ENCODE peak calls at places on chromosomes 2 and 18, in six cellular contexts. L, Y, X, G, R and N are unnamed samples.

GRCh38 chr2:107808986-107809385 is 17.7 kb upstream of the RGPD4 start:
- DNase-seq in L (no peak), Y (no peak), X (peak), G (peak), R (peak), N (no peak)

GRCh38 chr18:55900380-55900779 is 312.4 kb upstream of the TCF4 start:
- DNase-seq in L (no peak), Y (no peak), X (peak), G (no peak), R (no peak), N (no peak)

GRCh38 chr2:71928734-71929481 is 218.8 kb downstream of the CYP26B1 start:
- DNase-seq in L (no peak), Y (peak), X (no peak), G (no peak), R (no peak), N (no peak)

GRCh38 chr18:75455249-75456183 is 28.0 kb upstream of the SMIM21 start:
- DNase-seq in L (no peak), Y (peak), X (peak), G (peak), R (no peak), N (no peak)

GRCh38 chr2:212990697-212991096 is 160.7 kb downstream of the IKZF2 start:
- DNase-seq in L (no peak), Y (no peak), X (peak), G (no peak), R (no peak), N (no peak)

GRCh38 chr2:2564300-2565085 is 233.4 kb upstream of the MYT1L start:
- DNase-seq in L (no peak), Y (no peak), X (no peak), G (no peak), R (no peak), N (no peak)

GRCh38 chr2:207163053-207163814 is 2.5 kb downstream of the KLF7 start:
- DNase-seq in L (peak), Y (no peak), X (peak), G (no peak), R (no peak), N (peak)

GRCh38 chr18:59324623-59324971 is 6.1 kb upstream of the CPLX4 start:
- DNase-seq in L (no peak), Y (no peak), X (no peak), G (no peak), R (no peak), N (no peak)

GRCh38 chr2:148926291-148926961 is 51.4 kb downstream of the KIF5C start:
- DNase-seq in L (peak), Y (peak), X (peak), G (no peak), R (no peak), N (no peak)

GRCh38 chr2:152506843-152507242 is 171.9 kb downstream of the FMNL2 start:
- DNase-seq in L (no peak), Y (no peak), X (peak), G (no peak), R (no peak), N (no peak)

GRCh38 chr2:97735161-97735561 is 21.8 kb downstream of the ZAP70 start:
- DNase-seq in L (no peak), Y (no peak), X (no peak), G (no peak), R (no peak), N (no peak)

GRCh38 chr2:174585111-174585510 is 12.5 kb downstream of the WIPF1 start:
- DNase-seq in L (no peak), Y (no peak), X (no peak), G (no peak), R (no peak), N (no peak)

GRCh38 chr2:231318436-231318835 is 77.1 kb upstream of the B3GNT7 start:
- DNase-seq in L (no peak), Y (no peak), X (no peak), G (no peak), R (no peak), N (no peak)

GRCh38 chr18:55381277-55381676 is 206.7 kb downstream of the TCF4 start:
- DNase-seq in L (no peak), Y (no peak), X (peak), G (no peak), R (no peak), N (no peak)

GRCh38 chr18:72986103-72986502 is 118.3 kb upstream of the NETO1 start:
- DNase-seq in L (no peak), Y (no peak), X (no peak), G (no peak), R (no peak), N (no peak)

GRCh38 chr2:181892795-181893435 is 1.4 kb downstream of the ITPRID2 start:
- DNase-seq in L (no peak), Y (no peak), X (peak), G (no peak), R (no peak), N (no peak)

GRCh38 chr2:234502285-234502918 is 5.5 kb upstream of the ARL4C start:
- DNase-seq in L (no peak), Y (no peak), X (peak), G (no peak), R (peak), N (no peak)

GRCh38 chr2:198374375-198375072 is 570.1 kb downstream of the PLCL1 start:
- DNase-seq in L (no peak), Y (peak), X (peak), G (no peak), R (peak), N (peak)

GRCh38 chr2:170554278-170554955 is 160.7 kb upstream of the SP5 start:
- DNase-seq in L (peak), Y (no peak), X (peak), G (peak), R (no peak), N (no peak)

GRCh38 chr2:232473467-232473890 is 14.2 kb downstream of the ECEL1 start:
- DNase-seq in L (no peak), Y (no peak), X (no peak), G (no peak), R (peak), N (peak)

GRCh38 chr2:233443511-233444183 is 89.4 kb downstream of the DGKD start:
- DNase-seq in L (peak), Y (peak), X (peak), G (peak), R (peak), N (peak)

GRCh38 chr2:16031848-16032159 is 91.5 kb downstream of the MYCN start:
- DNase-seq in L (peak), Y (no peak), X (no peak), G (no peak), R (peak), N (no peak)

GRCh38 chr2:20416723-20417122 is 30.2 kb upstream of the RHOB start:
- DNase-seq in L (no peak), Y (no peak), X (no peak), G (no peak), R (no peak), N (no peak)

GRCh38 chr2:71064754-71065621 is 3.5 kb upstream of the NAGK start:
- DNase-seq in L (no peak), Y (no peak), X (peak), G (no peak), R (no peak), N (no peak)